ENCODE peak calls at places on chromosome 18, in nine cellular contexts. J, C, F, H, D, Y, X, R and S are unnamed samples. For H3K27me3, the result is how much of the 10 kb centered on the place peaks cover.

GRCh38 chr18:29874519-29875098 is 1167.9 kb downstream of the DSC3 start:
- DNase-seq in J (no peak), D (peak), F (peak), X (no peak), H (no peak), R (no peak), C (no peak), Y (no peak), S (no peak)

GRCh38 chr18:76391746-76392145 is 103.3 kb downstream of the ZNF516 start:
- DNase-seq in C (peak), Y (no peak), X (peak), H (no peak), J (no peak), F (no peak), D (no peak), R (no peak), S (no peak)

GRCh38 chr18:48842259-48843061 is 108.3 kb downstream of the SMAD7 start:
- DNase-seq in Y (peak), X (peak), F (peak), R (peak), H (peak), J (peak), D (no peak), C (no peak), S (peak)

GRCh38 chr18:50061876-50062517 is 132.9 kb downstream of the MYO5B start:
- DNase-seq in F (no peak), X (no peak), R (peak), D (no peak), C (no peak), J (no peak), Y (peak), H (peak), S (no peak)

GRCh38 chr18:31977270-31977872 is 34.4 kb upstream of the TRAPPC8 start:
- DNase-seq in Y (peak), R (no peak), D (peak), H (no peak), C (no peak), F (peak), J (no peak), X (peak), S (no peak)

GRCh38 chr18:2627821-2628276 is 27.7 kb upstream of the SMCHD1 start:
- DNase-seq in X (no peak), F (no peak), H (no peak), R (no peak), C (no peak), Y (no peak), D (peak), J (no peak), S (no peak)

GRCh38 chr18:50973367-50974126 is 5.7 kb downstream of the ELAC1 start:
- DNase-seq in H (no peak), J (no peak), F (no peak), D (no peak), C (no peak), R (no peak), X (peak), Y (peak), S (no peak)

GRCh38 chr18:55272510-55273243 is 313.4 kb upstream of the CCDC68 start:
- DNase-seq in H (no peak), Y (peak), D (no peak), X (no peak), C (no peak), J (no peak), F (no peak), R (no peak), S (no peak)

GRCh38 chr18:44946529-44947113 is 265.9 kb downstream of the SETBP1 start:
- DNase-seq in D (no peak), X (no peak), R (no peak), F (no peak), C (no peak), H (no peak), Y (no peak), J (no peak), S (no peak)

GRCh38 chr18:28013064-28013463 is 163.9 kb downstream of the CDH2 start:
- DNase-seq in R (no peak), H (no peak), J (no peak), Y (no peak), D (no peak), C (no peak), F (peak), X (no peak), S (no peak)

GRCh38 chr18:29840101-29840500 is 1202.4 kb downstream of the DSC3 start:
- DNase-seq in Y (no peak), D (peak), J (no peak), X (no peak), H (no peak), R (no peak), F (no peak), C (no peak), S (no peak)

GRCh38 chr18:31424383-31424988 is 23.1 kb upstream of the DSG3 start:
- DNase-seq in J (no peak), X (peak), H (peak), F (no peak), R (no peak), Y (no peak), D (peak), C (no peak), S (peak)

GRCh38 chr18:62249478-62250097 is 62.5 kb downstream of the RELCH start:
- DNase-seq in X (peak), R (peak), D (peak), H (peak), Y (peak), J (peak), C (peak), F (peak), S (peak)

GRCh38 chr18:3152294-3152693 is 67.5 kb downstream of the MYOM1 start:
- DNase-seq in Y (no peak), X (no peak), F (no peak), C (no peak), D (no peak), R (no peak), J (no peak), H (no peak), S (no peak)

GRCh38 chr18:36993068-36993467 is 164.1 kb downstream of the KIAA1328 start:
- DNase-seq in R (no peak), J (no peak), X (no peak), F (peak), C (no peak), Y (no peak), H (no peak), D (no peak), S (no peak)

GRCh38 chr18:32530947-32531651 is 60.4 kb upstream of the GAREM1 start:
- DNase-seq in X (no peak), H (no peak), J (no peak), R (no peak), C (no peak), Y (no peak), D (no peak), F (no peak), S (no peak)

GRCh38 chr18:45876131-45876530 is 50.7 kb downstream of the SIGLEC15 start:
- DNase-seq in R (no peak), X (no peak), D (no peak), Y (no peak), C (no peak), H (no peak), J (no peak), F (no peak), S (no peak)

GRCh38 chr18:65755616-65756015 is 4.8 kb downstream of the CDH7 start:
- DNase-seq in X (no peak), R (no peak), D (no peak), H (no peak), C (no peak), F (no peak), Y (no peak), J (no peak), S (no peak)

GRCh38 chr18:63339920-63340484 is 20.4 kb upstream of the BCL2 start:
- DNase-seq in F (peak), Y (no peak), R (no peak), J (no peak), X (peak), H (no peak), D (peak), C (no peak), S (no peak)

DNA sequence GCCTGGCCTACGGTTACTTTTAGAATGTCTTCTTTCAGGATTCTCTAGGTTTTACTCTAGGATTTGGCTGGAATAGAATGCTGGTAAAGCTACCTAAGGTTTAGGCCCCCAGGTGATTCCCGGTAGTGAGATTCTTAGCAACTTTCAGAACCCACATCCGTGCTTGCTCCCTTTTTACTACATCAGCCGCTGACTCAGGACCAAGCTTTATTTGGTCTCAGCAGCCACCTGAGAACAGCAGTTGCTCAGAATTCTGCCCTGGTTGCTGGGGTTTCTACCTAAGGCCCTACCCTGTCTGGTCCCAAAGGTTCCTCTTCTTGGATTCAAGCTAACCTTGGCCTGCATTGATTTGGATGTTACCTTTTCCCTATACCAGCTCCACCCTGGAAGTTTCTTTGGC is 36.1 kb upstream of the NDUFV2 start:
- DNase-seq in D (no peak), R (no peak), C (no peak), F (no peak), H (no peak), X (no peak), Y (no peak), J (no peak), S (no peak)
- TF ChIP-seq POLR2A in D (no peak), R (no peak), C (no peak), F (no peak), H (no peak), X (no peak), Y (no peak), J (no peak), S (no peak)

GRCh38 chr18:34977787-34978532 is 63.3 kb upstream of the MAPRE2 start:
- DNase-seq in C (no peak), X (peak), D (no peak), H (peak), Y (peak), J (peak), R (peak), F (peak), S (peak)
- H3K27me3 ChIP-seq in C (under half), X (under half), D (under half), H (under half), Y (under half), J (under half), R (under half), F (under half), S (under half)

GRCh38 chr18:60668583-60668982 is 296.0 kb upstream of the MC4R start:
- DNase-seq in J (no peak), R (no peak), C (no peak), D (no peak), X (no peak), F (peak), Y (no peak), H (no peak), S (no peak)
- TF ChIP-seq POLR2A in J (no peak), R (no peak), C (no peak), D (no peak), X (no peak), F (no peak), Y (no peak), H (no peak), S (no peak)

GRCh38 chr18:10752407-10752806 is 226.6 kb downstream of the NAPG start:
- DNase-seq in X (no peak), D (no peak), Y (no peak), F (no peak), C (no peak), R (no peak), H (no peak), J (no peak), S (no peak)

GRCh38 chr18:10754128-10754527 is 228.3 kb downstream of the NAPG start:
- DNase-seq in J (no peak), F (no peak), H (no peak), R (no peak), D (no peak), X (no peak), Y (no peak), C (no peak), S (no peak)

GRCh38 chr18:10751711-10752110 is 225.9 kb downstream of the NAPG start:
- DNase-seq in F (no peak), H (no peak), R (no peak), X (no peak), C (no peak), J (no peak), Y (no peak), D (no peak), S (no peak)

GRCh38 chr18:10757349-10757748 is 231.5 kb downstream of the NAPG start:
- DNase-seq in D (no peak), X (no peak), F (no peak), R (no peak), C (no peak), H (no peak), Y (no peak), J (no peak), S (no peak)

DNA sequence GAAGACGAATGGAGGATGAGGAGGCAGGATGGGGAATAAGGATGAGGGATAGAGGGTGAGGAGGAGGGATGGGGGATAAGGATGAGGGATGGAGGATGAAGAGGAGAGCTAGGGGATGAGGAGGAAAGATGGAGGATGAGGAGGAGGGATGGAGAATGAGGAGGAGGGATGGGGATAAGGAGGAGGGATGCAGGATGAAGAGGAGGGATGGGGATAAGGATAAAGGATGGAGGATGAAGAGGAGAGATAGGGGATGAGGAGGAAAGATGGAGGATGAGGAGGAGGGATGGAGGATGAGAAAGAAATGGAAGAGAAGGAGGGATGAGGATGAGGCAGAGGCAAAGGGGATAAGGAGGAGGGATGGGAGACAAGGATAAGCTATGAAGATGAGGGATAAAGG is 230.0 kb downstream of the NAPG start:
- DNase-seq in F (no peak), C (no peak), J (no peak), H (no peak), Y (no peak), R (no peak), X (no peak), D (no peak), S (no peak)
- H3K27me3 ChIP-seq in F (under half), C (under half), J (under half), H (under half), Y (under half), R (under half), X (under half), D (under half), S (under half)

GRCh38 chr18:57856707-57857280 is 53.7 kb upstream of the ATP8B1 start:
- DNase-seq in F (no peak), H (no peak), C (no peak), X (no peak), Y (no peak), R (no peak), J (no peak), D (no peak), S (no peak)

GRCh38 chr18:57856128-57856527 is 53.0 kb upstream of the ATP8B1 start:
- DNase-seq in X (no peak), C (no peak), Y (no peak), J (no peak), R (no peak), F (no peak), H (no peak), D (no peak), S (no peak)

GRCh38 chr18:57863706-57864105 is 60.6 kb upstream of the ATP8B1 start:
- DNase-seq in Y (no peak), J (no peak), X (no peak), H (no peak), R (no peak), F (no peak), C (no peak), D (no peak), S (no peak)

GRCh38 chr18:57854726-57855125 is 51.6 kb upstream of the ATP8B1 start:
- DNase-seq in Y (no peak), D (no peak), R (no peak), J (no peak), C (no peak), H (no peak), F (no peak), X (no peak), S (no peak)

DNA sequence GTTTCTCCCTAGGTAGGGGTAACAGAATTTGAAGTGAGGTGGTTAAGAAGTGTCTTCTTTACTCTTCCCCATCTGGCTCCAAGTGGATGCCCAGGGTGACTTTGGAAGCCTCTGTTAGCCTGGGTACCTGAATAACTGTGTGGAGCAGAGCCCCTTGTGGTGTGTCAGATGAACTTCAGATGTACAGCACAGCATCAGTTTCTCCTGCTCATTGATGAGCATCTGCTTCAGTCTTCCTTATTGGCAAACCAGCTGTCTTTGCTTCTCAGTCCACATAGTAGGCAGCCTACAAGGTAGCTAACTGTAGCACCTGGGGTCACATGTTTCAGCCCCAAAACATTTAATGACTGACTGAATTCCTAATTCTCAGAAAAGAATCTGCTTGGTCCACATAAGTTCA is 56.2 kb upstream of the ATP8B1 start:
- DNase-seq in D (peak), R (no peak), Y (peak), X (no peak), H (no peak), C (no peak), F (peak), J (no peak), S (no peak)
- TF ChIP-seq POLR2A in D (no peak), R (no peak), Y (no peak), X (no peak), H (no peak), C (no peak), F (no peak), J (no peak), S (no peak)

GRCh38 chr18:10456718-10457499 is 2.5 kb downstream of the APCDD1 start:
- DNase-seq in H (no peak), R (no peak), C (no peak), D (no peak), Y (no peak), X (no peak), F (no peak), J (no peak), S (no peak)

GRCh38 chr18:10454800-10455550 is 540 bp downstream of the APCDD1 start:
- DNase-seq in R (peak), X (no peak), J (no peak), C (peak), D (no peak), F (peak), H (peak), Y (peak), S (peak)

GRCh38 chr18:10453885-10454772 is at the start of gene APCDD1:
- DNase-seq in X (peak), R (peak), D (no peak), H (peak), Y (peak), C (peak), J (no peak), F (no peak), S (peak)

GRCh38 chr18:10457798-10458197 is 3.4 kb downstream of the APCDD1 start:
- DNase-seq in C (no peak), J (no peak), X (no peak), H (no peak), R (no peak), Y (no peak), D (no peak), F (no peak), S (no peak)

DNA sequence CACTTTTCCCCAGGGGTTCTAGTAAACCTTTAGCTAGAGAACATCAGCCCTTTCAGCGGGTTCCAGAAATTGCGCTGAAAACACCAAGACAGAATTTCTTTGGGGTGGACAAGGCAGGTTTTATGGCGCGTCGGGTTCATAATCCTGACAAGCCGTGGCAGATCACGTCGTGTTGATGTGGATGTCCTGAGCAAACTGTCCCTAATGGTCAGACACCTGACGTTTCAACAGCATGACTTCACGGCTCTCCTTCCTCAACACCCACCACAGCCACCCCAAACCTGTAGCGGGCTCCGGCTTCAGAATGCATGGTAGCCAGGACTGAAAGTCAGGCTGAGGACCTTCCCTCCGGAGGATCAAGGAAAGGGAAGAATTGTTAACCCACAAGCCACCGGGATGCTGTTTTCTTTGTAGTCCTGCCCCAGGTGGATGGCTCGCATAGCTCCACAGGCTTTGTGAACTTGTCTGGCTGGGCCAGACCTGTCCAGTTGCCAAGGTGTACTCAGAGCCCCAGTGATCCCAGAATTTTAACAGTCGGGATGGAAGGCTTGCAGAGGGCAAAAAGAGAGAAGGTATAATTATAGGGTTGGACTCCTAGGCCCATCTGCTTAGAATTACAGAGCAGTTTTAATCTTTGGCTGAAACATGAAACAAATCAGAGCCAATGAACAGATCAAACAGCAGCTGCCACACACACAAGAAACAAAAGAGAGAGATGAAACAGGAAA is 1.5 kb downstream of the APCDD1 start:
- DNase-seq in J (no peak), C (no peak), X (no peak), R (no peak), H (no peak), D (no peak), Y (peak), F (no peak), S (no peak)
- H3K27me3 ChIP-seq in J (under half), C (under half), X (under half), R (under half), H (under half), D (under half), Y (under half), F (half or more), S (under half)

GRCh38 chr18:74244554-74244953 is 47.2 kb downstream of the CYB5A start:
- DNase-seq in C (no peak), F (no peak), Y (no peak), X (no peak), J (no peak), R (no peak), D (no peak), H (no peak), S (no peak)

GRCh38 chr18:74241426-74241825 is 50.3 kb downstream of the CYB5A start:
- DNase-seq in D (no peak), Y (no peak), C (no peak), X (no peak), H (no peak), R (no peak), J (no peak), F (no peak), S (no peak)

GRCh38 chr18:74243127-74243526 is 48.6 kb downstream of the CYB5A start:
- DNase-seq in H (no peak), F (no peak), R (no peak), X (no peak), J (no peak), D (no peak), Y (no peak), C (no peak), S (no peak)

GRCh38 chr18:74241970-74242369 is 49.8 kb downstream of the CYB5A start:
- DNase-seq in R (no peak), X (no peak), J (no peak), H (no peak), D (no peak), F (no peak), Y (no peak), C (no peak), S (no peak)

DNA sequence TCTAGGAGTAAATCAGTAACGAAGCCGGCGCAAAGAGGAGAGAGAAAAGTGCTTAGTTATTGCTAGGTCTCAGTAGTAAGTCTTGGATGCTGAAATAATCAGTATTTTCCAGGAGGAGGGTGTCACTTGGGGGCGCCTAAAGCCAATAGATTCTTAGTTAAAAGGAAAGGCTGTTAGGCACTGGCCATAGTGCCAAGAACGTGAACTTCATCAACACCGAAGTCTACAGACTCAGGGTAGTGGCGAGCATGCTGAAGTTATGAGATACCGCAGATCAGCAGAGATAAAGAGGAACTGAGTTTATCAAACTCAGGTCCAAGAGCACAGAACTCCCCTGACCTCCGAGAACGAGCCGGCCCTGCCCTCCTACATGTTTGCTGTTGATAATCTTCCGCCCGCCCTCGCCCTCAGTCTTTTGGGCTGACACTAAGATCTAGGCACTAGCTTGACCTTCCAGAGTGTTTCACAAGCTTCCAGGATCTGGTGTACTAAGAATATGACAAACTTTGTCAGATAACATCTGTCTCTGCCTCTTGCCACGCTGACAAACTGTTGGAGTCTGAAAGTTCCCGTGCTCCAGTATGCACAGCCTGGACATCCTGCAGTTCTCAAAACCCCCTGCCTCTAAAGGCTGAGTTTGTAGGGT is 49.2 kb downstream of the CYB5A start:
- DNase-seq in C (no peak), D (no peak), H (no peak), R (peak), J (no peak), Y (peak), F (no peak), X (peak), S (no peak)
- TF ChIP-seq POLR2A in C (no peak), D (no peak), H (no peak), R (no peak), J (no peak), Y (no peak), F (no peak), X (no peak), S (no peak)

GRCh38 chr18:24914148-24914525 is 437.8 kb downstream of the ZNF521 start:
- DNase-seq in J (no peak), H (no peak), R (peak), C (no peak), F (peak), X (no peak), D (no peak), Y (no peak), S (no peak)
- H3K27me3 ChIP-seq in J (under half), H (under half), R (under half), C (under half), F (under half), X (under half), D (under half), Y (under half), S (under half)